ENCODE peak calls at places on chromosomes 13 and 19, in ten cellular contexts. R is HCT116, X is uterus, H is OCI-LY7, Z is lower leg skin, W is stomach, U is neural progenitor cell, V is psoas muscle, L is A549, G is colonic mucosa. A is an unnamed sample.

GRCh38 chr19:47044946-47045866 is 3.2 kb downstream of the TMEM160 start:
- DNase-seq in R (no peak), X (no peak), H (no peak), Z (no peak), W (no peak), U (no peak), V (no peak), L (no peak), G (no peak), A (no peak)

GRCh38 chr13:55199132-55199531 is 1941.6 kb upstream of the PRR20A start:
- DNase-seq in R (no peak), X (no peak), H (no peak), Z (no peak), W (no peak), U (peak; percentile 47), V (no peak), L (peak; percentile 1), G (no peak), A (no peak)

GRCh38 chr19:2983351-2984195 is 6.2 kb downstream of the TLE6 start:
- DNase-seq in R (no peak), X (peak; percentile 81), H (peak; percentile 58), Z (no peak), W (no peak), U (peak; percentile 92), V (peak; percentile 84), L (no peak), G (peak; percentile 36), A (no peak)

GRCh38 chr13:109608032-109608431 is 178.4 kb downstream of the IRS2 start:
- DNase-seq in R (no peak), X (no peak), H (no peak), Z (no peak), W (no peak), U (no peak), V (no peak), L (no peak), G (no peak), A (no peak)

GRCh38 chr19:14265285-14266036 is 59.5 kb upstream of the ADGRL1 start:
- DNase-seq in R (no peak), X (no peak), H (no peak), Z (no peak), W (no peak), U (peak; percentile 84), V (no peak), L (no peak), G (no peak), A (no peak)

GRCh38 chr13:72849571-72849970 is 67.6 kb downstream of the PIBF1 start:
- DNase-seq in R (no peak), X (no peak), H (no peak), Z (no peak), W (no peak), U (no peak), V (no peak), L (no peak), G (no peak), A (no peak)

GRCh38 chr13:104320446-104320845 is 1254.2 kb upstream of the SLC10A2 start:
- DNase-seq in R (no peak), X (no peak), H (no peak), Z (no peak), W (no peak), U (no peak), V (no peak), L (no peak), G (no peak), A (no peak)

GRCh38 chr13:111480976-111481375 is 160.5 kb downstream of the TEX29 start:
- DNase-seq in R (no peak), X (no peak), H (no peak), Z (no peak), W (peak; percentile 29), U (no peak), V (no peak), L (no peak), G (no peak), A (no peak)

DNA sequence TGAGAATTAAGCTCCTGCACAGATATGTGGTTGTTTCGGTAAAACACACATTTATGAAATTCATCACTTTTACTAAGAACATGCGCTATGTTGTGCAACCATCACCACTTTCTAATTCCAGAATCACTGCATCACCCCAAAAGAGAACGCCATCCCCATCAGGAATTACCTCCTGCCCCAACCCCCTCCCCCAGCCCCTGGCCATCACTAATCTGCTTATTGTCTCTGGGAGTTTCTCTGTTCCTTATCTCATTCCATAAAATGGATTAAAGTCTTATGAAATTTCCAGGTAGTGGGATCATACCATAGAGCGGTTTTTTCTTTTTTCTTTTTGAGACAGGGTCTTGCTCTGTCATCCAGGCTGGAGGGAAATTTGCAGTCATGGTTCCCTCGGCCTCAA is 3.6 kb downstream of the ZSCAN5B start:
- DNase-seq in R (no peak), X (no peak), H (no peak), Z (no peak), W (no peak), U (no peak), V (no peak), L (no peak), G (no peak), A (no peak)
- H3K4me3 ChIP-seq in R (no peak overlapping the region), X (no peak overlapping the region), H (no peak overlapping the region), Z (no peak overlapping the region), W (no peak overlapping the region), U (no peak overlapping the region), V (no peak overlapping the region), L (no peak overlapping the region), G (no peak overlapping the region), A (no peak overlapping the region)

GRCh38 chr19:41960973-41961372 is 1.9 kb upstream of the RABAC1 start:
- DNase-seq in R (no peak), X (no peak), H (no peak), Z (no peak), W (no peak), U (no peak), V (no peak), L (no peak), G (no peak), A (no peak)

GRCh38 chr19:41957838-41958366 is 1.2 kb downstream of the RABAC1 start:
- DNase-seq in R (peak; percentile 79), X (peak; percentile 59), H (peak; percentile 80), Z (no peak), W (peak; percentile 81), U (peak; percentile 92), V (peak; percentile 78), L (peak; percentile 96), G (peak; percentile 87), A (peak; percentile 33)

GRCh38 chr19:41958367-41959055 is 610 bp downstream of the RABAC1 start:
- DNase-seq in R (peak; percentile 40), X (peak; percentile 84), H (peak; percentile 81), Z (peak; percentile 73), W (peak; percentile 93), U (peak; percentile 94), V (peak; percentile 84), L (peak; percentile 87), G (peak; percentile 97), A (no peak)

GRCh38 chr19:41957161-41957837 is 1.8 kb downstream of the RABAC1 start:
- DNase-seq in R (no peak), X (no peak), H (no peak), Z (no peak), W (peak; percentile 36), U (no peak), V (no peak), L (no peak), G (peak; percentile 85), A (no peak)

DNA sequence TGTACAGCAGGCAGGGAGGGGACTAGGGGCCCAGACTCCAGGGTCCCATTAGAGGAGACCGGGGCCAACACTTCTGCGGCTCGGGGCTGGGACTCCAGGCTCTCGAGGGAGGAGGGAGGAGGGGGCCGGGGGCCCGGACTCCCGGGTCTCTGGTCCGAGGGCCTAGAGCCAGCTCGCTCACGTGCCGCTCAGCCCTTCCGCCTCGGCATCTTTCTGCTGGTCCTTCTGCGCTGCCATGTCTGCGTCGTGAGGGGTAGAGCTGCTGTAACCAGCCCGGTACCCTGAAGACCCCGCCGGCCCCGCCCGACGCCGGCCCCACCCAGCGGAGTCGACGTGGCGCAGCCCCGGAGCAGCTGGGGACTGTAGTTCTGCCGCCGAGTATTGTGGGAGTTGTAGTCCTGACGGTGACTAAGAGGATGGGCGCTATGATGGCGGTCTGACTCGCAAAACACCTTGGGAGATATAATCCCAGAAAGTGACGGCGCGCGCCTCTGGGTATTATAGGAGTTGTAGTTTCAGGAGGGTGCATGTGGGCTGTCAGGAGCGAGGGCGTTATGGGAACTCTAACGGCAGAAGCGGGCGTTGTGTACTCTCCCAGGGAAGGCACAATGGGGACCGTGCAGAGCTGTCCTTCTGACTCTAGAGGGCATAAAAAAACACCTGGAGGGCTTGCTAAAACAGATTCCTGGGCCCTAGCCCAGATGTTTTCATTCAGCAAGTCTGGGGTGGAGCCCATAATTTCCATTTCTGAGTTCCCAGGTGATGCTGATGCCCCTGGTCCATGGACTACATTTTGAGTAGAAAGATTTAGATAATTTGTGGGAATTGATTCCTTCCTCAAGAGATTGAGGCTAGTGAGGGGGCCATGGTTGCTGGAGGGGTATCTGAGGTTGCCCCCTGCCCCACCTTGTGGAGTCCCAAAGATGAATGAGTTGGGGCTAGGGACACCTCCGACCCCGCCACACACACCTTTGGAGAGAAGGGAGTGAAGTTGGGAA is at the start of gene RABAC1:
- DNase-seq in R (peak; percentile 85), X (peak; percentile 94), H (peak; percentile 93), Z (peak; percentile 86), W (peak; percentile 89), U (peak; percentile 97), V (peak; percentile 92), L (peak; percentile 97), G (peak; percentile 93), A (peak; percentile 47)
- TF ChIP-seq CTCF in R (peak; percentile 37), X (no peak), H (peak; percentile 76), Z (no peak), W (no peak), U (peak; percentile 46), V (no peak), L (peak; percentile 54), G (no peak), A (peak; percentile 11)

GRCh38 chr19:30076101-30076551 is 134.1 kb downstream of the URI1 start:
- DNase-seq in R (no peak), X (no peak), H (no peak), Z (no peak), W (no peak), U (no peak), V (peak; percentile 34), L (no peak), G (no peak), A (no peak)

GRCh38 chr19:30077851-30078355 is 135.9 kb downstream of the URI1 start:
- DNase-seq in R (no peak), X (no peak), H (no peak), Z (no peak), W (no peak), U (no peak), V (peak; percentile 20), L (no peak), G (no peak), A (no peak)

GRCh38 chr19:30079200-30079599 is 137.2 kb downstream of the URI1 start:
- DNase-seq in R (no peak), X (no peak), H (no peak), Z (no peak), W (no peak), U (no peak), V (no peak), L (no peak), G (no peak), A (no peak)

GRCh38 chr19:30076751-30077670 is 135.0 kb downstream of the URI1 start:
- DNase-seq in R (no peak), X (no peak), H (no peak), Z (no peak), W (no peak), U (no peak), V (peak; percentile 21), L (no peak), G (no peak), A (no peak)

DNA sequence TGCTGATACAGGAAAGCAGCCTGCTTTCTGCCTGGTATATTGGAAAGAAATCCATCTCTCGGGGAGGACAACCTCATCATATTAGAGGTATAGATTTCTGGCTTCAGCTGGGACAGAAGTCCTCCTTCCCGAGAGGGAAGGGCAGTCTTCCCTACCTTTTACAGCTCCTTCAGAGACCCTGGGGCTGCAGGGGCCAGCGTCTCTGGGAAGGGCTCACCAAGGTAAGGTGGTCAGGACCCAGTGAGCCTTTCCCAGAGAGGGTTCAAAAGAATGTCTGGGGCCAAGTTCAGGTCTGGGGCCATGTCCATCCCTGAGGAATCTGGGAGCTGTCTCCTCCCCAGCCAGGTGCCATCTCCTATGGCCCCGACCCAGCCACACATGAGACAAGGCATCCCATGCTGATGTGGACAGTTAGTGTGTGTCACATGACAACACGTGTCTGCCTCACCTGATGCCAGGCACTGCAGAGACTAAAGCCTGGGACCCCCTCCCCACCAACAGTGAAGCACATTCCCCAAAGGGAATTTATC is 136.4 kb downstream of the URI1 start:
- DNase-seq in R (no peak), X (no peak), H (no peak), Z (no peak), W (no peak), U (no peak), V (peak; percentile 20), L (no peak), G (no peak), A (no peak)
- H3K4me3 ChIP-seq in R (no peak overlapping the region), X (no peak overlapping the region), H (no peak overlapping the region), Z (no peak overlapping the region), W (no peak overlapping the region), U (no peak overlapping the region), V (no peak overlapping the region), L (no peak overlapping the region), G (no peak overlapping the region), A (no peak overlapping the region)

GRCh38 chr13:38462605-38463004 is 113.0 kb downstream of the UFM1 start:
- DNase-seq in R (no peak), X (no peak), H (no peak), Z (no peak), W (no peak), U (no peak), V (no peak), L (no peak), G (no peak), A (no peak)

DNA sequence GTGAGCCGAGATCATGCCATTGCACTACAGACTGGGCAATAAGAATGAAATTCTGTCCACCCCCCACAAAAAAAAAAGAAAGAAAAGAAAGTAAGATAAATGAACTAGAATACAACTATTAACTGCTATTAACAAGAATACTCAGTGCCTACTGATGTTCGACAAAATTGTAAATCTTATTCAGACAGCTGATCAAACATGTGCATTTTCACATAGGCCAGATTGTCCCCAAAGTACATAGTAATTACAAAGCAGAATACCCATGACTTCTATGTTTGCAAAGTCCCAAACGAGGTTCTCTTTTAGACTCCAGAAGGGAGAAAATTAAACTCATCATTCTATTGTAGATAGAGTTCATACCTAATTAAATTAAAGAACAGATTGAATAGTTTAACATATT is 113.4 kb downstream of the UFM1 start:
- DNase-seq in R (no peak), X (no peak), H (no peak), Z (no peak), W (no peak), U (no peak), V (no peak), L (no peak), G (no peak), A (no peak)
- TF ChIP-seq CTCF in R (no peak), X (no peak), H (no peak), Z (no peak), W (no peak), U (no peak), V (no peak), L (no peak), G (no peak), A (no peak)